ENCODE peak calls at places on chromosomes 4 and X, in four cellular contexts. U is suprapubic skin, T is non-pigmented ciliary epithelial cell, R is RWPE1. B is an unnamed sample.

GRCh38 chr4:13364178-13364577 is 120.0 kb downstream of the RAB28 start:
- DNase-seq in R (peak), T (no peak), U (no peak), B (no peak)

GRCh38 chr4:138445098-138445497 is 202.9 kb upstream of the SLC7A11 start:
- DNase-seq in U (no peak), T (no peak), R (no peak), B (peak)

GRCh38 chrX:40055495-40055894 is 42.3 kb downstream of the BCOR start:
- DNase-seq in T (no peak), R (no peak), U (no peak), B (no peak)

GRCh38 chr4:114037981-114038380 is 58.5 kb upstream of the ARSJ start:
- DNase-seq in R (no peak), U (no peak), T (no peak), B (no peak)

GRCh38 chr4:154073107-154073817 is 284.4 kb upstream of the SFRP2 start:
- DNase-seq in T (peak), R (peak), U (no peak), B (no peak)

GRCh38 chr4:71239365-71239764 is 99.5 kb upstream of the SLC4A4 start:
- DNase-seq in R (no peak), T (no peak), U (no peak), B (no peak)

GRCh38 chr4:7842384-7843279 is 97.0 kb downstream of the AFAP1 start:
- DNase-seq in T (peak), U (no peak), R (peak), B (no peak)

GRCh38 chrX:109886122-109886761 is 116.7 kb upstream of the TMEM164 start:
- DNase-seq in U (no peak), R (peak), T (no peak), B (no peak)

GRCh38 chrX:37867509-37868153 is 20.3 kb upstream of the DYNLT3 start:
- DNase-seq in T (no peak), U (no peak), R (no peak), B (no peak)

GRCh38 chr4:26741491-26741871 is 119.2 kb upstream of the STIM2 start:
- DNase-seq in R (no peak), U (no peak), T (no peak), B (no peak)

B was measured in SK-N-MC.